ENCODE peak calls at places on chromosomes 7 and 10, in five cellular contexts. R is right cardiac atrium; V is ovary; E is heart right ventricle; Y is CD8-positive, alpha-beta memory T cell. C is an unnamed sample.

GRCh38 chr7:106552645-106553445 is 108.1 kb downstream of the CCDC71L start:
- DNase-seq in V (no peak), E (no peak), Y (no peak), R (no peak), C (no peak)

GRCh38 chr7:50304911-50305621 is 550 bp downstream of the IKZF1 start:
- DNase-seq in V (no peak), Y (peak; percentile 47), E (no peak), R (peak; percentile 61), C (no peak)

GRCh38 chr10:132788180-132788830 is 2.4 kb upstream of the NKX6-2 start:
- DNase-seq in V (no peak), E (no peak), Y (no peak), R (no peak), C (no peak)

GRCh38 chr10:118956253-118957140 is 73.0 kb upstream of the NANOS1 start:
- DNase-seq in E (peak; percentile 57), R (peak; percentile 67), Y (no peak), V (no peak), C (no peak)

GRCh38 chr10:111811515-111811914 is 372.1 kb downstream of the GPAM start:
- DNase-seq in V (no peak), Y (no peak), R (no peak), E (no peak), C (no peak)

GRCh38 chr7:40833541-40834234 is 698.9 kb downstream of the SUGCT start:
- DNase-seq in V (no peak), R (no peak), Y (no peak), E (no peak), C (no peak)

GRCh38 chr10:123421461-123421860 is 244.7 kb upstream of the GPR26 start:
- DNase-seq in R (no peak), V (no peak), E (no peak), Y (no peak), C (no peak)

GRCh38 chr7:44196450-44196872 is 4.3 kb upstream of the YKT6 start:
- DNase-seq in R (no peak), V (no peak), Y (no peak), E (no peak), C (no peak)

GRCh38 chr7:115600196-115600595 is 430.4 kb downstream of the TFEC start:
- DNase-seq in R (no peak), Y (no peak), V (no peak), E (no peak), C (no peak)

GRCh38 chr7:85172530-85172941 is 14.3 kb downstream of the SEMA3D start:
- DNase-seq in E (no peak), R (no peak), V (no peak), Y (no peak), C (no peak)

GRCh38 chr10:70478191-70479160 is at the start of gene PALD1:
- DNase-seq in E (peak; percentile 81), V (peak; percentile 77), Y (no peak), R (peak; percentile 93), C (peak; percentile 49)

GRCh38 chr10:103982639-103983038 is 15.7 kb downstream of the SLK start:
- DNase-seq in E (no peak), R (no peak), V (no peak), Y (no peak), C (no peak)

GRCh38 chr10:31314256-31315183 is 4.5 kb upstream of the ZEB1 start:
- DNase-seq in V (no peak), R (no peak), Y (no peak), E (no peak), C (no peak)

GRCh38 chr7:30931161-30931926 is 19.7 kb downstream of the AQP1 start:
- DNase-seq in R (peak; percentile 79), Y (no peak), V (peak; percentile 13), E (no peak), C (peak; percentile 74)

GRCh38 chr7:85023066-85023687 is 163.7 kb downstream of the SEMA3D start:
- DNase-seq in R (no peak), E (no peak), Y (no peak), V (no peak), C (no peak)

GRCh38 chr7:150665075-150665794 is 20.3 kb upstream of the GIMAP2 start:
- DNase-seq in R (no peak), V (no peak), E (no peak), Y (no peak), C (no peak)

GRCh38 chr10:75335191-75335590 is 66.4 kb downstream of the ZNF503 start:
- DNase-seq in E (no peak), V (no peak), R (no peak), Y (no peak), C (no peak)

GRCh38 chr10:104734408-104734807 is 93.3 kb downstream of the SORCS3 start:
- DNase-seq in V (no peak), R (no peak), Y (no peak), E (no peak), C (no peak)

GRCh38 chr10:124329941-124330340 is 88.8 kb downstream of the OAT start:
- DNase-seq in V (no peak), R (no peak), Y (no peak), E (no peak), C (no peak)

GRCh38 chr7:4631664-4632171 is 50.4 kb upstream of the FOXK1 start:
- DNase-seq in E (peak; percentile 64), V (peak; percentile 81), Y (no peak), R (peak; percentile 93), C (peak; percentile 49)

GRCh38 chr7:15085361-15085760 is 182.8 kb upstream of the DGKB start:
- DNase-seq in R (no peak), V (no peak), Y (no peak), E (no peak), C (no peak)

GRCh38 chr10:49441488-49442476 is 45.9 kb upstream of the DRGX start:
- DNase-seq in V (no peak), E (no peak), R (no peak), Y (peak; percentile 14), C (no peak)

GRCh38 chr10:8061274-8062211 is 7.1 kb downstream of the GATA3 start:
- DNase-seq in Y (peak; percentile 49), V (no peak), E (no peak), R (peak; percentile 46), C (no peak)

GRCh38 chr7:158783595-158783994 is 45.7 kb downstream of the ESYT2 start:
- DNase-seq in E (no peak), R (no peak), V (no peak), Y (no peak), C (no peak)

GRCh38 chr7:115085421-115085820 is 163.5 kb downstream of the MDFIC start:
- DNase-seq in E (no peak), V (no peak), Y (no peak), R (no peak), C (no peak)

GRCh38 chr7:76315372-76315771 is 12.9 kb downstream of the HSPB1 start:
- DNase-seq in R (peak; percentile 41), Y (no peak), E (no peak), V (no peak), C (no peak)

GRCh38 chr7:76314042-76314721 is 11.7 kb downstream of the HSPB1 start:
- DNase-seq in Y (peak; percentile 94), E (peak; percentile 98), V (peak; percentile 97), R (peak; percentile 99), C (peak; percentile 97)

GRCh38 chr7:76316984-76317781 is 14.7 kb downstream of the HSPB1 start:
- DNase-seq in R (peak; percentile 67), V (peak; percentile 58), Y (no peak), E (no peak), C (peak; percentile 56)

GRCh38 chr7:76318488-76319353 is 16.2 kb downstream of the HSPB1 start:
- DNase-seq in V (peak; percentile 70), Y (peak; percentile 52), R (peak; percentile 91), E (peak; percentile 64), C (peak; percentile 88)

GRCh38 chr7:76317782-76318487 is 15.5 kb downstream of the HSPB1 start:
- DNase-seq in E (peak; percentile 98), R (peak; percentile 100), V (peak; percentile 95), Y (peak; percentile 96), C (peak; percentile 98)
- H3K4me1 ChIP-seq in E (peaks cover 33% of the 10 kb centered on the region), R (peaks cover 6% of the 10 kb centered on the region), V (peaks cover 2% of the 10 kb centered on the region), Y (peaks cover 30% of the 10 kb centered on the region), C (peaks cover 7% of the 10 kb centered on the region)

GRCh38 chr7:65339257-65339656 is 34.4 kb upstream of the ZNF92 start:
- DNase-seq in Y (no peak), R (no peak), V (no peak), E (no peak), C (no peak)
- H3K4me1 ChIP-seq in Y (no peaks in the 10 kb centered on the region), R (no peaks in the 10 kb centered on the region), V (no peaks in the 10 kb centered on the region), E (no peaks in the 10 kb centered on the region), C (no peaks in the 10 kb centered on the region)

DNA sequence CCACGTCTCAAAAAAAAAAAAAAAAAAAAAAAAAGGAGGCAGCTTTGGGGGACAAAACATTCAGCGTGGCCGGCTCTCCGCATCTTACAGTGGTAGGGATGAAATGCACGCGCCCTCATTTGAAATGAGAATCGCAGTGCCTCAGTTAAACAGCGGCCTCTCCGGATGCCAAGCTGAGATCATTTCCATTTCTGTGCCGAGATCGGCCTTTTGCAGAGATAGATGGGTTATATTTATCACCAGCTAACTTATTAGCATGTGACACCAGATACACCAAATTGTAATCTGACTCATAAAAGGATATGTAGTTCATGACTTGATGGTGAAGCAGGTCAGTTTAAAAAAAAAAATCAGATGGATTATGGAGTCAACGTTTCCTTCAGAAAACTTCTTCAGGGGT is 138.7 kb downstream of the CUX1 start:
- DNase-seq in E (no peak), R (peak; percentile 57), V (no peak), Y (no peak), C (no peak)
- H3K4me1 ChIP-seq in E (peaks cover 34% of the 10 kb centered on the region), R (peaks cover 13% of the 10 kb centered on the region), V (peaks cover 3% of the 10 kb centered on the region), Y (no peaks in the 10 kb centered on the region), C (no peaks in the 10 kb centered on the region)

GRCh38 chr10:71847418-71847817 is 3.6 kb downstream of the PSAP start:
- DNase-seq in E (no peak), V (no peak), Y (no peak), R (no peak), C (no peak)

GRCh38 chr10:71846816-71847215 is 4.2 kb downstream of the PSAP start:
- DNase-seq in Y (no peak), V (no peak), E (no peak), R (no peak), C (peak; percentile 64)

GRCh38 chr10:71844084-71844483 is 7.0 kb downstream of the PSAP start:
- DNase-seq in E (no peak), R (no peak), Y (no peak), V (no peak), C (no peak)

GRCh38 chr10:71844695-71845094 is 6.4 kb downstream of the PSAP start:
- DNase-seq in R (no peak), Y (no peak), V (no peak), E (no peak), C (no peak)

DNA sequence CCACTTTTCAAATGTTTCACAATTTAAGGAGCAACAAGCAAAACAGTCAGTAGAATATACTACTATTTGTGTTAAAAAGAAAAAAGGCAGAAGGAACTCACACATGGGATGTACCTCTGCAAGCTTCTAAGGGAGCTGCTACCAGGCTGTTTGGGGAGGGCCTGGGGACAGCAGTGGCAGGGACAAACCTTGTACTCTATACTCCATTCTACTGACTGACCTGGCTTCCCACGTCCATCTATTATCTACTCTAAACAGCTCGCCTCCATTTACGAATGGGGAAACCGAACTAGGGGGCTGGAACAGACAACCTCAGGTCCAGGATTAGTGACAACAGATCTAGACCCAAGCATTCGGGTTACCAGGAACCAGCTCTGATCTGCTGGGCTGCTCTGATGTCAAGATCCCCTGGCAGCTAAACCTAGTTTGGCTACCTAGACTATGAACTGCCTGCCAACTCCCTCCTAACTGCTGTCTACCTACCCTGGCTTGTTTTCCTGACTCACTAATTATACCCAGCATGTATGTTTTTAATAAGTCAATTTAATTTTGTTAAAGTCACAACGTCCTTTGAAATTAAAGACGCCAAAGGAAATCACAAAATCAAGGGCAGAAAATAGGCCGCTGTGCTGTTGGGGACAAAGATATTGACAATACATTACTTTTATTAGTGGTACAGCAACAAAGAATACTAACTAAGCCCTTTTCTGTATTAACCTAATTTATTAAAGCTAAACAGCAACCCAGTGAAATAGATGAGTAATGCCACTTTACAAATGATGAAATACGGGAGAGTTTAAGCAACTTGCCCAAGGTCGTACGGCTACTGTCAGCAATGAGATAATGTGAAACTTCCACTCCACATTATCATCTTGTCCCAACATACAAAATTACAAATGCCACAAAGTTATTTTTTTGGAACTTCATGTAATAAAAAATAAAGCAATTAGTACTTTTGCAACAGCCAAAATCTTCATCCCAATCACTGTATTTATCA is 5.3 kb downstream of the PSAP start:
- DNase-seq in E (no peak), Y (no peak), R (no peak), V (no peak), C (no peak)
- H3K4me1 ChIP-seq in E (peaks cover 80% of the 10 kb centered on the region), Y (peaks cover 36% of the 10 kb centered on the region), R (peaks cover 21% of the 10 kb centered on the region), V (peaks cover 18% of the 10 kb centered on the region), C (peaks cover 17% of the 10 kb centered on the region)

C was measured in pancreas.